ENCODE peak calls at places on chromosomes 13 and 19, in seven cellular contexts. Z is NCI-H345, K is heart right ventricle, L is T-helper 2 cell, S is choroid plexus epithelial cell, G is GM19239, Q is cardiac fibroblast. V is an unnamed sample.
A peak's percentile ranks its signal among the peaks of the same experiment; 100 is the strongest.

GRCh38 chr19:39110263-39110967 is 15.2 kb upstream of the PAK4 start:
- DNase-seq in Z (peak; percentile 87), K (peak; percentile 51), L (peak; percentile 47), S (peak; percentile 56), G (peak; percentile 73), Q (peak; percentile 50), V (no peak)

GRCh38 chr13:59312776-59313175 is 851.0 kb downstream of the DIAPH3 start:
- DNase-seq in Z (no peak), K (no peak), L (no peak), S (no peak), G (no peak), Q (no peak), V (no peak)

GRCh38 chr19:6108721-6109633 is 1.3 kb downstream of the RFX2 start:
- DNase-seq in Z (peak; percentile 43), K (peak; percentile 57), L (peak; percentile 74), S (peak; percentile 63), G (no peak), Q (peak; percentile 60), V (peak; percentile 83)

GRCh38 chr13:32622827-32623226 is 36.6 kb downstream of the PDS5B start:
- DNase-seq in Z (no peak), K (no peak), L (peak; percentile 6), S (no peak), G (no peak), Q (no peak), V (no peak)

GRCh38 chr13:39779337-39780270 is 124.1 kb downstream of the COG6 start:
- DNase-seq in Z (no peak), K (no peak), L (peak; percentile 37), S (peak; percentile 75), G (no peak), Q (peak; percentile 77), V (peak; percentile 60)

GRCh38 chr19:7705387-7706187 is 3.7 kb upstream of the FCER2 start:
- DNase-seq in Z (no peak), K (peak; percentile 32), L (peak; percentile 94), S (no peak), G (no peak), Q (no peak), V (no peak)

GRCh38 chr13:113654175-113654560 is 3.8 kb downstream of the ATP4B start:
- DNase-seq in Z (no peak), K (no peak), L (no peak), S (peak; percentile 14), G (no peak), Q (no peak), V (peak; percentile 65)

GRCh38 chr19:42352216-42352892 is 26.9 kb downstream of the MEGF8 start:
- DNase-seq in Z (peak; percentile 77), K (no peak), L (peak; percentile 50), S (peak; percentile 20), G (no peak), Q (peak; percentile 7), V (no peak)

GRCh38 chr13:45021250-45021649 is 31.9 kb downstream of the GPALPP1 start:
- DNase-seq in Z (no peak), K (no peak), L (no peak), S (no peak), G (no peak), Q (no peak), V (no peak)

V was measured in dermis microvascular lymphatic vessel endothelial cell.